ENCODE peak calls at places on chromosomes 3 and 15, in nine cellular contexts. N is CD8-positive, alpha-beta memory T cell; R is GM23338; T is fibroblast of lung; X is neural progenitor cell; U is neuronal stem cell; A is uterus; V is osteoblast; L is stomach. B is an unnamed sample.
A peak's percentile ranks its signal among the peaks of the same experiment; 100 is the strongest.

GRCh38 chr15:91125162-91125561 is 25.1 kb downstream of the SV2B start:
- DNase-seq in T (no peak), V (no peak), X (no peak), R (no peak), A (no peak), N (no peak), L (no peak), U (no peak), B (no peak)

GRCh38 chr15:45640610-45641009 is 5.8 kb downstream of the SQOR start:
- DNase-seq in T (peak; percentile 62), V (peak; percentile 84), X (no peak), R (no peak), A (no peak), L (no peak), U (no peak), N (no peak), B (peak; percentile 74)

GRCh38 chr3:31196881-31197364 is 302.5 kb upstream of the GADL1 start:
- DNase-seq in X (no peak), V (no peak), U (no peak), N (no peak), T (peak; percentile 66), R (peak; percentile 25), L (no peak), A (no peak), B (peak; percentile 73)

GRCh38 chr15:86183765-86184491 is 104.3 kb downstream of the AGBL1 start:
- DNase-seq in R (no peak), U (no peak), A (no peak), X (peak; percentile 7), V (no peak), N (no peak), T (no peak), L (no peak), B (no peak)

GRCh38 chr3:116836286-116836685 is 126.7 kb downstream of the TUSC7 start:
- DNase-seq in L (no peak), R (no peak), U (no peak), V (no peak), A (no peak), N (no peak), T (peak; percentile 47), X (no peak), B (no peak)

GRCh38 chr3:29649815-29650547 is 369.1 kb downstream of the RBMS3 start:
- DNase-seq in L (no peak), X (no peak), U (no peak), T (peak; percentile 17), A (no peak), N (no peak), V (peak; percentile 75), R (no peak), B (no peak)

GRCh38 chr15:35098737-35099136 is 13.6 kb upstream of the NANOGP8 start:
- DNase-seq in L (no peak), X (no peak), R (no peak), T (no peak), A (no peak), N (no peak), V (no peak), U (no peak), B (no peak)

GRCh38 chr15:91348812-91349500 is 248.9 kb downstream of the SV2B start:
- DNase-seq in U (no peak), V (no peak), L (no peak), T (no peak), A (no peak), X (no peak), N (no peak), R (no peak), B (no peak)

GRCh38 chr15:33064878-33065277 is 129.6 kb downstream of the FMN1 start:
- DNase-seq in T (peak; percentile 71), A (no peak), U (no peak), V (peak; percentile 71), X (no peak), L (no peak), N (no peak), R (no peak), B (peak; percentile 16)

DNA sequence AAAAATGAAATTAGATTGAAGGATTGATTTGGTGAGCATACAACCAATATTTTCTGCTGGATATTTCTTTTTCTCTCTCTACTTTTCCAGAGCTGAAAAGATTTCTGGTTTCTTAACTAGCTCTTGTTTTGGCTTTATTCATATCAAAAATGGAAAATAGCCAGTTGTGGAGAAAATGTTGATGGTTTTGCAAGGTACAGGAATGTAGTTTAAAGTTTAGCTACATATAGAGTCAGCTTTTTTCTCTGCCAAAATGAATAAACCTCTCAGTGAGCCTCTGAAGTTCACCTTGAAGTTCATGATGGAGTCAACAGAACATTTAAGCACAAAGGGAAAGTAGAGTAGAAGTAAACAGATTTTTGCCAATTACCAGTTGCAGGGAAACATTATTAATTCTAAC is 720.5 kb upstream of the ALCAM start:
- DNase-seq in R (no peak), U (no peak), T (peak; percentile 3), L (no peak), X (no peak), A (no peak), N (no peak), V (no peak), B (no peak)
- H3K27ac ChIP-seq in R (no peak overlapping the region), U (no peak overlapping the region), T (no peak overlapping the region), L (no peak overlapping the region), X (no peak overlapping the region), A (no peak overlapping the region), N (no peak overlapping the region), V (no peak overlapping the region), B (no peak overlapping the region)

DNA sequence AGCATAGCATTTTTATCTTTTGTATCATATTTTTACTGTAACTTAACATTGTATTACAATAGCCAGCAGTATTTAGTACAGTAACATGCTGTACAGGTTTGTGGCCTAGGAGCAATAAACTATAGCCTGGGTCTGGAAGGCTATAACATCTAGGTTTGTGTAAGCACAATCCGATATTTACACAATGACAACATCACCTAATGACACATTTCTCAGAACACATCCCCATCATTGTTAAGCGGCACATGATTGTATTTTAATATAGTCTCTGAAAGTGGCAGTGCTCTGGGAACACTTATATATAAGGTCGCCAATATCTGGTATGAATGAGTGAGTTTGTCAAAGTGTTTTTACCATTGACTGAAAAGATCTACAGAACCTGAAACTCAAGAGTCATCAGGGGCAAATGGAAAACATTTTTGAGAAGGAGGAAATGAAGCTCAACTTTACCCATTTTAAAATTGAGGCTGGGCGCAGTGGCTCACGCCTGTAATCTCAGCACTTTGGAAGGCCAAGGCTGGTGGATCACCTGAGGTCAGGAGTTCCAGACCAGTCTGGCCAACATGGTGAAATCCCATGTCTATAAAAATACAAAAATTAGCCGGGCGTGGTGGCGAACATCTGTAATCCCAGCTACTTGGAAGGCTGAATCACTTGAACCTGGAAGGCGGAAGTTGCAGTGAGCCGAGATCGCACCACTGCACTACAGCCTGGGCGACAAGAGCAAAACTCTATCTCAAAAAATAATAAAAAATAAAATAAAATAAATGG is 38.8 kb upstream of the TNFSF10 start:
- DNase-seq in R (no peak), U (no peak), A (no peak), X (no peak), V (no peak), N (no peak), L (no peak), T (no peak), B (no peak)
- H3K4me3 ChIP-seq in R (no peak overlapping the region), U (no peak overlapping the region), A (no peak overlapping the region), X (no peak overlapping the region), V (no peak overlapping the region), N (no peak overlapping the region), L (peak overlapping the region; percentile 7), T (no peak overlapping the region), B (no peak overlapping the region)

DNA sequence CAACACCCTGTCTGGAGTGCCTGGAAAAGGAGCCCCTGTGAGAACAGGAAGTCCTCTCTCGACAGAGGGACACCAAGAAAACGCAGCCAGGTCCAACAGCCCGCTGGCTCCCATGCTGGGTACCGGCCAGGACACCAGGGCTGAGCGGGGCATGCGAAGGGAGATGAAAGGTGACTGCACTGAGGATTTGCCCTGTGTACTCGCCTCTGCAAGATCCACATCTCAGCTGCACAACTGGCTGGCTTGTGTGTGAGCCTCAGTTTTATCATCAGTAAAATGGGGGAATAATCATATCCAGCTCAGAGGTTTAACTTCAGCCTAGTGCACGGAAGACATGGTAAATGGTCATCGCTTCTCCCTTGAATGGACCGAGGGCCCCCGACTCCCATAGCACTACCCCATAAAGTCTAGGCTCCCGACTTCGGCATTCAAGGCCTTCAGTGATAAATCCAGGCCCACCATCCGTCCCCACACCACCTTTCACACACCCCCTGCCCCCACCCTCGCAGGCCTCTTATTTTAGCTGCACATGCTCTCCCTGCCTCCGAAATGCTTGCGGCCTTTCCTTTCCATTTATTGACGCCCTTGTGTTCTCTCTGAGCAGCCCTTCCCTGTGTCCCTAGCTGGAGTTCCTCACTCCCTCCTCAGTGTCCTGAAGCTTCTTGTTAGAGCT is 15.8 kb downstream of the ISG20 start:
- DNase-seq in T (no peak), N (no peak), R (no peak), L (peak; percentile 21), V (peak; percentile 71), X (no peak), U (no peak), A (no peak), B (no peak)
- H3K4me1 ChIP-seq in T (no peaks in the 10 kb centered on the region), N (peaks cover 86% of the 10 kb centered on the region), R (peaks cover 7% of the 10 kb centered on the region), L (peaks cover 8% of the 10 kb centered on the region), V (peaks cover 11% of the 10 kb centered on the region), X (no peaks in the 10 kb centered on the region), U (peaks cover 10% of the 10 kb centered on the region), A (no peaks in the 10 kb centered on the region), B (no peaks in the 10 kb centered on the region)

DNA sequence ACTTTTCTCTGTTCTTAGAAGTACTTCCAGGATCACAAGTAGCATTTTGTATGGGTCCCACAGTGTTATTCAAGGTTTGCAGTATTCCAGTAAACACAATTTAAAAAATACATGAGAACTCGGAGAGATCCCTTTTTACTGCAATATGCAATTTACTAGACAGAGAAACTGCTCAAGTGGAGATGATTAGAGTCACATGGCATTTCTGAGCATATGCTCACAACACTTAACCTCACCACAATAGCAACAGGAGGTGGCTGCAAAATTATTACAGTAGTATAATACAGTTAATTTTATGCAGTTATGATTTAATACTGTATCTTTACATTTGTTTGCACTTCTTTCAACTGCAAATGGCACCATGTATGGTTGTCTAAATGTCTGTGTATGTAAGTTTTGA is 87.5 kb downstream of the PIK3CB start:
- DNase-seq in V (no peak), X (no peak), T (no peak), L (no peak), U (no peak), A (no peak), R (no peak), N (no peak), B (no peak)
- H3K27ac ChIP-seq in V (no peak overlapping the region), X (no peak overlapping the region), T (no peak overlapping the region), L (no peak overlapping the region), U (no peak overlapping the region), A (no peak overlapping the region), R (no peak overlapping the region), N (no peak overlapping the region), B (no peak overlapping the region)

DNA sequence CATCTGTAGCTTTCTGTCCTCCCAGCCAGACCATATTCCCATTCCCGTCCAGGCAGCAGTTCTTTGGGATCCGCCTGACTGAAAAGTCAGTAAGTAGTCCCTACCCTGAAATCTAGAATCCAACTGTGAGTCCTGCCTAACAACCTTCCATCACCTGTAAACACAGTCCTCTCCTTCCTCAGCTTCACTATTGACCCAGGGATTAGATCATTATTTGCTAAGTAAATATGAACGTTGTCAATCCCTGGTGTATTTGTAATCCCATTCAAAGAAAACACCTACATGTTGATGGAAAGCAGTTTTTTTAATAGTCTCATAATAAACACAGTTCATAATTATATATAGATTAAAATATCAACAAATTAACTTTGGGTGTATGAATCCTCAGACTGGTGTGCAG is 732 bp downstream of the SAXO2 start:
- DNase-seq in V (no peak), R (peak; percentile 32), X (peak; percentile 16), N (no peak), T (no peak), L (no peak), A (no peak), U (no peak), B (no peak)
- H3K4me3 ChIP-seq in V (peak overlapping the region; percentile 95), R (peak overlapping the region; percentile 82), X (peak overlapping the region; percentile 95), N (peak overlapping the region; percentile 78), T (peak overlapping the region; percentile 82), L (peak overlapping the region; percentile 62), A (peak overlapping the region; percentile 56), U (peak overlapping the region; percentile 87), B (peak overlapping the region; percentile 68)